ENCODE peak calls at places on chromosomes 3 and 15, in eight cellular contexts. I is anterior cingulate cortex, V is amniotic epithelial cell, Q is iPS-NIHi11, D is thoracic aorta, C is GM04503, S is RKO, B is fibroblast of pulmonary artery. Z is an unnamed sample.

GRCh38 chr3:52007291-52007690 is 11.6 kb upstream of the RPL29 start:
- DNase-seq in I (no peak), V (no peak), Q (no peak), D (no peak), C (no peak), S (no peak), B (no peak), Z (no peak)

GRCh38 chr15:72168131-72168825 is 29.3 kb downstream of the GRAMD2A start:
- DNase-seq in I (no peak), V (peak; percentile 38), Q (no peak), D (no peak), C (no peak), S (no peak), B (peak; percentile 29), Z (no peak)

GRCh38 chr3:94524102-94524922 is 461.5 kb downstream of the NSUN3 start:
- DNase-seq in I (no peak), V (peak; percentile 9), Q (no peak), D (no peak), C (no peak), S (no peak), B (no peak), Z (no peak)

GRCh38 chr3:187987919-187988318 is 166.0 kb upstream of the LPP start:
- DNase-seq in I (no peak), V (no peak), Q (no peak), D (no peak), C (no peak), S (no peak), B (no peak), Z (no peak)

GRCh38 chr3:31181661-31182060 is 287.2 kb upstream of the GADL1 start:
- DNase-seq in I (no peak), V (no peak), Q (no peak), D (no peak), C (no peak), S (no peak), B (no peak), Z (no peak)

GRCh38 chr3:120568624-120569023 is 27.5 kb upstream of the NDUFB4 start:
- DNase-seq in I (no peak), V (peak; percentile 35), Q (no peak), D (no peak), C (no peak), S (no peak), B (peak; percentile 34), Z (no peak)

GRCh38 chr15:26767169-26767670 is 5.6 kb downstream of the GABRB3 start:
- DNase-seq in I (no peak), V (no peak), Q (peak; percentile 59), D (no peak), C (no peak), S (no peak), B (no peak), Z (peak; percentile 46)

GRCh38 chr3:52052831-52053306 is 3.5 kb downstream of the DUSP7 start:
- DNase-seq in I (peak; percentile 79), V (peak; percentile 79), Q (peak; percentile 76), D (peak; percentile 78), C (no peak), S (peak; percentile 86), B (peak; percentile 84), Z (no peak)